ENCODE peak calls at places on chromosomes 3 and 15, in seven cellular contexts. R, L, B, P, N, V and Q are unnamed samples.

GRCh38 chr3:42473083-42473932 is 29.1 kb upstream of the VIPR1 start:
- DNase-seq in B (peak), L (no peak), N (no peak), V (peak), R (no peak), P (peak), Q (no peak)

GRCh38 chr15:56869573-56869972 is 48.9 kb upstream of the TCF12 start:
- DNase-seq in N (peak), P (peak), L (no peak), V (no peak), B (peak), R (no peak), Q (peak)

GRCh38 chr15:39299506-39300267 is 281.2 kb upstream of the THBS1 start:
- DNase-seq in B (no peak), N (no peak), L (no peak), V (peak), R (no peak), P (no peak), Q (no peak)

GRCh38 chr15:34248190-34248589 is 23.4 kb downstream of the EMC4 start:
- DNase-seq in N (no peak), B (no peak), P (no peak), V (no peak), L (no peak), R (no peak), Q (no peak)

GRCh38 chr15:88708256-88709054 is 69.6 kb downstream of the ISG20 start:
- DNase-seq in L (no peak), R (peak), P (no peak), N (no peak), B (no peak), V (no peak), Q (peak)

GRCh38 chr15:60006203-60006782 is 2.2 kb downstream of the FOXB1 start:
- DNase-seq in B (peak), R (no peak), L (no peak), P (no peak), V (peak), N (no peak), Q (no peak)

GRCh38 chr15:100114526-100114925 is 227.2 kb downstream of the ADAMTS17 start:
- DNase-seq in B (peak), P (no peak), L (no peak), N (peak), R (peak), V (peak), Q (peak)

GRCh38 chr15:62899090-62899493 is 143.5 kb upstream of the TPM1 start:
- DNase-seq in L (no peak), V (no peak), P (no peak), B (no peak), R (no peak), N (peak), Q (no peak)

GRCh38 chr3:27935492-27935891 is 213.4 kb upstream of the EOMES start:
- DNase-seq in V (no peak), L (no peak), R (no peak), P (no peak), B (no peak), N (no peak), Q (no peak)

GRCh38 chr3:42164635-42165034 is 73.5 kb downstream of the TRAK1 start:
- DNase-seq in N (no peak), P (no peak), R (no peak), V (no peak), B (no peak), L (no peak), Q (no peak)